ENCODE peak calls at places on chromosome X, in six cellular contexts. R is H9, J is IMR-90, B is H1, U is mesendoderm, N is neuronal stem cell. X is an unnamed sample.

GRCh38 chrX:93673056-93673868 is at the start of gene NAP1L3:
- DNase-seq in R (peak), B (peak), N (peak), J (peak), U (peak), X (peak)

GRCh38 chrX:53449632-53450031 is 15.5 kb upstream of the HSD17B10 start:
- DNase-seq in B (no peak), U (no peak), N (no peak), R (no peak), J (no peak), X (no peak)

GRCh38 chrX:67700607-67701006 is 156.8 kb downstream of the AR start:
- DNase-seq in B (no peak), N (no peak), R (no peak), U (peak), J (no peak), X (peak)

GRCh38 chrX:7925867-7926472 is 1.2 kb downstream of the PNPLA4 start:
- DNase-seq in B (peak), U (peak), J (peak), N (peak), R (peak), X (peak)

GRCh38 chrX:17674611-17675010 is 62.7 kb upstream of the SCML1 start:
- DNase-seq in U (no peak), J (no peak), N (no peak), B (no peak), R (no peak), X (no peak)

GRCh38 chrX:110188701-110189558 is 129.0 kb downstream of the AMMECR1 start:
- DNase-seq in N (no peak), J (peak), U (no peak), R (no peak), B (no peak), X (peak)

GRCh38 chrX:135438734-135439043 is 16.9 kb downstream of the SMIM10L2A start:
- DNase-seq in R (no peak), J (no peak), U (no peak), B (no peak), N (no peak), X (no peak)

GRCh38 chrX:139554367-139554766 is 23.8 kb downstream of the F9 start:
- DNase-seq in B (no peak), U (no peak), J (no peak), R (no peak), N (no peak), X (no peak)

GRCh38 chrX:129318375-129318774 is 204.9 kb downstream of the SMARCA1 start:
- DNase-seq in N (no peak), J (peak), B (no peak), R (no peak), U (peak), X (peak)

GRCh38 chrX:96052078-96052477 is 632.6 kb upstream of the DIAPH2 start:
- DNase-seq in B (no peak), U (no peak), N (no peak), R (no peak), J (no peak), X (no peak)

GRCh38 chrX:154712781-154713391 is 38.0 kb downstream of the GAB3 start:
- DNase-seq in B (no peak), R (no peak), N (no peak), U (no peak), J (peak), X (peak)

GRCh38 chrX:43560247-43560946 is 95.7 kb upstream of the MAOA start:
- DNase-seq in J (no peak), R (no peak), N (no peak), U (no peak), B (no peak), X (no peak)

GRCh38 chrX:69504626-69505612 is 793 bp downstream of the NALF2 start:
- DNase-seq in N (no peak), U (no peak), R (no peak), B (no peak), J (no peak), X (no peak)

GRCh38 chrX:115892056-115892708 is 278.4 kb upstream of the AGTR2 start:
- DNase-seq in J (no peak), N (no peak), R (no peak), U (no peak), B (no peak), X (no peak)

GRCh38 chrX:130647468-130647867 is 245.7 kb downstream of the RBMX2 start:
- DNase-seq in R (no peak), B (no peak), U (no peak), J (no peak), N (no peak), X (no peak)

GRCh38 chrX:3699841-3700381 is 13.5 kb downstream of the PRKX start:
- DNase-seq in U (no peak), J (no peak), B (no peak), N (no peak), R (no peak), X (no peak)

GRCh38 chrX:16114640-16115039 is 8.7 kb upstream of the GRPR start:
- DNase-seq in N (no peak), R (no peak), B (no peak), U (no peak), J (peak), X (peak)

GRCh38 chrX:16665089-16665488 is 15.1 kb downstream of the S100G start:
- DNase-seq in U (no peak), B (no peak), R (no peak), N (no peak), J (peak), X (peak)

GRCh38 chrX:133538148-133538547 is 122.9 kb upstream of the GPC4 start:
- DNase-seq in B (no peak), J (no peak), U (no peak), R (no peak), N (no peak), X (no peak)

GRCh38 chrX:150844016-150844415 is 54.5 kb downstream of the CD99L2 start:
- DNase-seq in B (no peak), N (no peak), U (peak), J (no peak), R (no peak), X (no peak)

GRCh38 chrX:71671043-71671829 is 3.9 kb downstream of the LOC101059915 start:
- DNase-seq in R (no peak), J (no peak), N (no peak), B (no peak), U (no peak), X (no peak)

GRCh38 chrX:138001219-138001618 is 435.3 kb downstream of the ZIC3 start:
- DNase-seq in U (no peak), N (no peak), R (no peak), B (no peak), J (no peak), X (no peak)

GRCh38 chrX:119067023-119067739 is 5.6 kb upstream of the CT47C1 start:
- DNase-seq in B (no peak), N (peak), U (peak), J (peak), R (peak), X (peak)

GRCh38 chrX:119071381-119071780 is 1.4 kb upstream of the CT47C1 start:
- DNase-seq in J (no peak), U (no peak), N (no peak), R (no peak), B (no peak), X (no peak)

GRCh38 chrX:46488712-46489111 is 56.5 kb downstream of the ZNF674 start:
- DNase-seq in B (no peak), U (no peak), R (peak), N (no peak), J (no peak), X (no peak)

GRCh38 chrX:108131471-108131870 is 39.9 kb downstream of the ATG4A start:
- DNase-seq in J (peak), N (no peak), B (no peak), U (peak), R (no peak), X (no peak)

GRCh38 chrX:153372949-153373348 is 28.2 kb downstream of the PNMA6E start:
- DNase-seq in N (no peak), J (no peak), U (no peak), B (no peak), R (no peak), X (no peak)

GRCh38 chrX:132480581-132481203 is 8.1 kb downstream of the MBNL3 start:
- DNase-seq in N (no peak), U (peak), J (peak), R (no peak), B (no peak), X (peak)

GRCh38 chrX:29468911-29469494 is 746.4 kb upstream of the MAGEB2 start:
- DNase-seq in R (no peak), J (no peak), N (no peak), U (no peak), B (no peak), X (no peak)

GRCh38 chrX:153807976-153808375 is 13.5 kb downstream of the SSR4 start:
- DNase-seq in N (no peak), B (no peak), R (no peak), J (no peak), U (no peak), X (no peak)

GRCh38 chrX:110087485-110088356 is 84.8 kb downstream of the TMEM164 start:
- DNase-seq in U (peak), J (peak), B (no peak), R (no peak), N (no peak), X (peak)

GRCh38 chrX:149504226-149504914 is 736 bp downstream of the IDS start:
- DNase-seq in R (peak), U (peak), B (no peak), J (no peak), N (no peak), X (peak)

GRCh38 chrX:51178352-51178751 is 154.3 kb upstream of the NUDT10 start:
- DNase-seq in R (no peak), J (no peak), B (no peak), N (no peak), U (no peak), X (no peak)

GRCh38 chrX:154352012-154352401 is 22.4 kb downstream of the FLNA start:
- DNase-seq in U (no peak), B (no peak), N (no peak), R (no peak), J (no peak), X (no peak)

GRCh38 chrX:45756562-45756961 is 555.9 kb upstream of the DIPK2B start:
- DNase-seq in R (no peak), U (no peak), N (no peak), J (no peak), B (no peak), X (peak)

GRCh38 chrX:7115557-7115956 is 32.0 kb upstream of the STS start:
- DNase-seq in R (no peak), J (no peak), N (no peak), B (no peak), U (no peak), X (peak)

GRCh38 chrX:151871244-151871643 is 41.4 kb upstream of the MAGEA4 start:
- DNase-seq in N (no peak), R (no peak), B (no peak), U (no peak), J (peak), X (peak)

GRCh38 chrX:150486011-150486410 is 82.4 kb upstream of the MTM1 start:
- DNase-seq in B (no peak), J (peak), R (peak), U (peak), N (no peak), X (peak)

GRCh38 chrX:20325786-20326388 is 59.2 kb upstream of the RPS6KA3 start:
- DNase-seq in J (no peak), U (no peak), R (no peak), N (no peak), B (no peak), X (no peak)

DNA sequence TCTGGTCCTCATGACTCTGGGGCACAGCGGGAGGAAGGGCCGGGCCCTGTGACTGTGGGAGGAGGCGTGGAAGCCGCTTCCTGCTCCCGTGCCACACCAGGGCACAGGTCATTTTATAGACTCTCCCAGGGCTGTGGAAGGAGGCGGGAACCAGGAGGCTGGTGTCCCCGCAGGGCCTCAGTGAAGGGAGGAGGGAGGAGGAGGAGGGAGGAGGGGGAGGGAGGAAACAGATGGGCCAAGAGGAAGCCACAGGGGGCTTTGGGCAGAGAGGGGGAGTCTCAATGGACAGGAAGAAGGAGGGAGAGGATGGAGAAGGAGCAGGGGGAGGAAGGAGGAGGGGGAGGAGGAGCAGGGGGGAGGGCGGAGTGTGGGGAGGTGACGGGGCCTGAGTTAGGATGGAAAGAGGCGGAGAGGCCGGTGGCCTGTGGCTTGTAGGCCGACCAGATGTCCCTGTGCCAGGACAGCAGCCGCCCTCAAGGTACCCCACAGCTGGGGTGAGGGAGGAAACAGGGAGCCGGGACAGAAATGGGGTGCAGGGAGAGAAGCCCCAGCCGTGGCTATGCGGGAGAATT is 6.2 kb upstream of the PLCXD1 start:
- DNase-seq in N (peak), J (no peak), U (peak), R (peak), B (no peak), X (peak)
- H2AK5ac ChIP-seq in N (peak), J (no peak), U (no peak), R (no peak), B (no peak), X (no peak)

GRCh38 chrX:49079489-49080428 is at the start of gene WDR45:
- DNase-seq in U (peak), B (no peak), J (peak), R (peak), N (peak), X (peak)
- H4K8ac ChIP-seq in U (no peak), B (peak), J (peak), R (no peak), N (no peak), X (peak)

GRCh38 chrX:23803931-23804381 is 21.0 kb downstream of the SAT1 start:
- DNase-seq in J (peak), U (no peak), B (no peak), N (no peak), R (no peak), X (peak)
- H2AK5ac ChIP-seq in J (no peak), U (no peak), B (no peak), N (no peak), R (no peak), X (no peak)

GRCh38 chrX:21612154-21612553 is 46.0 kb downstream of the KLHL34 start:
- DNase-seq in B (no peak), U (no peak), R (no peak), J (no peak), N (no peak), X (no peak)
- H4K8ac ChIP-seq in B (no peak), U (no peak), R (no peak), J (no peak), N (no peak), X (no peak)

DNA sequence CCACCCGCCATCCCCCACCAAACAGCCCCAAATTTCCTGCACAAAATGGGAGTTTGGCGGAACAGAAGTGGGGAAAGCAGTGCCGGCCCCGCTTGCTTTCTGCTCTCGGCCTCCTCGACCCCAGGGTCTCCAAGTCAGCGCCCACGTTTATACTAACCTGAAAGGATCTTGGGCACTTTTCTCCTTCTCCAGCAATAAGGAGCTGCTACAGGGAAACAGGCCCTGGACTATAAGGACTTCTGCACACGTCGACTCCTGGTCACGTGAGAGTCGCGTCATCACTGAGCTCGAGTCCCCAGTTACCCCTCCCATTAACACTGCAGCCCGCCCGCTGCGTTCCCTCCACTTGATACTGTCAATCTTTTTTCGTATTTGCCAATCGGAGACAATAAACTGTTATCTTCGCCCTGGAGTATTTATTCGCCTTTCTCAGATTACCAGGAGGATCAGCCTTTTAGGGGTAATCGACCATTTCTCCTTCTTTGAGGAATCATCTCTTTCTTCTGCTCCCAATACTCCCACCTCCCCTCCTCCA is at the start of gene TCEAL8:
- DNase-seq in B (peak), R (peak), J (peak), N (peak), U (peak), X (peak)
- H2AK5ac ChIP-seq in B (no peak), R (no peak), J (peak), N (no peak), U (no peak), X (peak)

DNA sequence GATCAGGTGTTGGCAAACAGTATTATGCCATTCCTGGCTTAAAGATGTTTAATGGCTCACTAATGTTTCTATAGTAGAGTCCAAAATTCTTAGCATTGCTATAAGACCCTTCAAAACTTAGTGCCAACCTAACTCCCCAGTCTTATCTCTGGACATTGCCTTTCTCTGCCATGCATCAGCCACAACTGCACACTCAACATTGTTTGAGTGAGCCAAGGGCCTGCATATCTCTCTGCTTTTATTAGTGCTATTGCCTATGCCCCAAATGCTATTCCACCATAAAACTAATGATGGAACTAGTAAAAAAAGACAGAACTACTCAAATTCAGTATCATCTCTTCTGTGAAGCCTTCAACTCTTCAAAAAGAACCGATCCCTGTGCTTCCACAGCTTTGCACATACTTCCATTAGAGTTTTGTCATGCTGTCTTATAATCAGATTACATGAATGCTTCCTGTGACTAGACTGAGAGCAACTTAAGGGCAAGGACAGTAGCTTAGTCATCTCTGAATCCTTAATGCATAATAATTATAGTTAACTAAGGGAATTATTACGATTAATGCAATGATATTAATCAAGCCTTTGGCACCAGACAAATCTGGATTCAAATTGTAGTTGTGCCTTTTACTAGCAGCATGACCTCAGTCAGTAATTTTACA is 53.7 kb downstream of the CHM start:
- DNase-seq in R (no peak), U (no peak), B (no peak), J (peak), N (no peak), X (peak)
- H4K8ac ChIP-seq in R (no peak), U (no peak), B (no peak), J (no peak), N (no peak), X (no peak)

GRCh38 chrX:120125444-120125843 is 9.7 kb upstream of the RHOXF1 start:
- DNase-seq in B (no peak), N (no peak), J (no peak), U (no peak), R (no peak), X (peak)
- H2AK5ac ChIP-seq in B (no peak), N (no peak), J (no peak), U (no peak), R (no peak), X (no peak)

GRCh38 chrX:65595460-65595876 is 60.9 kb upstream of the LAS1L start:
- DNase-seq in U (peak), B (peak), J (peak), R (peak), N (peak), X (peak)
- H4K8ac ChIP-seq in U (no peak), B (no peak), J (peak), R (no peak), N (no peak), X (no peak)

GRCh38 chrX:48472225-48472624 is 2.2 kb upstream of the SLC38A5 start:
- DNase-seq in J (no peak), N (no peak), U (no peak), B (no peak), R (no peak), X (no peak)

GRCh38 chrX:48471504-48471903 is 1.4 kb upstream of the SLC38A5 start:
- DNase-seq in R (no peak), U (peak), B (no peak), N (no peak), J (no peak), X (no peak)

GRCh38 chrX:48468693-48469691 is 1.1 kb downstream of the SLC38A5 start:
- DNase-seq in U (peak), R (peak), B (no peak), N (no peak), J (no peak), X (no peak)

GRCh38 chrX:48470833-48471118 is 716 bp upstream of the SLC38A5 start:
- DNase-seq in U (no peak), N (no peak), B (no peak), J (no peak), R (no peak), X (no peak)

DNA sequence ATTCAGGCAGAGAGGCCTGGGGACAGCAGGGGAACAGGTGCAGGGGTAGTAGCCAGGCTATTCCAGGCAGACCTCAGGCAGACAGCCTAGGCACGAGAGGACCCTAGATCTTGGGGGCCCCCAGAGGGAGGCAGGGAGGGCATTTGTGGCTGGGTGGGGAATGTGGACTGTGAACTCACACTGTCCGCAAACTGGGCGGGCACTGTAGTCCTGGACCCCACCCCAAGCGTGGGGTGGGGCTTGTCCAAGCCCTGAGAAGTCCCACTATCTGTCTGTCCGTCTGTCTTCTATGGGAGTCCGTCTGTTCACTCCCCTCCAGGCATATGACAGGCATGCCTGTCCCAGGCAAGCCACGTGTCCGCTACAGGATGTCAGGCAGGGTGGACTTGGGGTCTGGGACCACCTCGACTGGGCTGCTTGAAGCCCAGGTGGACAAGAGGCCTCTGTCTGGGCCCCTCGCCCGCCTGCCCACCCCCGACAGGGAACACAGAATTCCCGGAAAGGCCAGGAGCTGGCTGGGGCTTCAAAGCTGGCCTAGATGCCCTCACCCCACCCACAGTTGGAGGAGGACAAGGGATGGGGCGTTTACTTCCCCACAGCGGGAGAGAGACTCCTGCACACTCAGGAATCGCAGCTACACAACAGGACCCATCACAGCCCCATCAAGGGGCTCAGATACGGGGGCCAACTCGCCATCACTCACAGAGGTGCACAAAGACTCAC is at the start of gene SLC38A5:
- DNase-seq in U (no peak), N (no peak), J (no peak), R (no peak), B (no peak), X (no peak)
- H2AK5ac ChIP-seq in U (no peak), N (no peak), J (no peak), R (no peak), B (peak), X (no peak)